ENCODE peak calls at places on chromosomes 13 and 19, in ten cellular contexts. One of them, this sample, is unnamed.

GRCh38 chr13:99033814-99034213 is 56.0 kb upstream of the DOCK9 start:
- DNase-seq in OCI-LY7: peak
- DNase-seq in astrocyte of the spinal cord: peak
- DNase-seq in uterus: no peak
- DNase-seq in progenitor cell of endocrine pancreas: no peak
- DNase-seq in CD4-positive, alpha-beta T cell: no peak
- DNase-seq in MCF 10A: peak
- DNase-seq in IMR-90: peak
- DNase-seq in right lobe of liver: no peak
- DNase-seq in brain microvascular endothelial cell: no peak
- DNase-seq in this sample: no peak

GRCh38 chr19:39320948-39321831 is 527 bp upstream of the LRFN1 start:
- DNase-seq in uterus: no peak
- DNase-seq in brain microvascular endothelial cell: no peak
- DNase-seq in astrocyte of the spinal cord: no peak
- DNase-seq in MCF 10A: no peak
- DNase-seq in OCI-LY7: no peak
- DNase-seq in IMR-90: no peak
- DNase-seq in CD4-positive, alpha-beta T cell: no peak
- DNase-seq in right lobe of liver: no peak
- DNase-seq in progenitor cell of endocrine pancreas: no peak
- DNase-seq in this sample: no peak

GRCh38 chr13:94917814-94918213 is 205.5 kb upstream of the SOX21 start:
- DNase-seq in right lobe of liver: no peak
- DNase-seq in CD4-positive, alpha-beta T cell: no peak
- DNase-seq in IMR-90: no peak
- DNase-seq in brain microvascular endothelial cell: peak
- DNase-seq in OCI-LY7: no peak
- DNase-seq in MCF 10A: peak
- DNase-seq in progenitor cell of endocrine pancreas: no peak
- DNase-seq in uterus: no peak
- DNase-seq in astrocyte of the spinal cord: peak
- DNase-seq in this sample: no peak

GRCh38 chr13:66518068-66518467 is 712.1 kb downstream of the PCDH9 start:
- DNase-seq in right lobe of liver: no peak
- DNase-seq in MCF 10A: no peak
- DNase-seq in OCI-LY7: no peak
- DNase-seq in progenitor cell of endocrine pancreas: no peak
- DNase-seq in brain microvascular endothelial cell: no peak
- DNase-seq in astrocyte of the spinal cord: no peak
- DNase-seq in IMR-90: no peak
- DNase-seq in uterus: no peak
- DNase-seq in CD4-positive, alpha-beta T cell: no peak
- DNase-seq in this sample: no peak

GRCh38 chr13:111326621-111326965 is 6.2 kb downstream of the TEX29 start:
- DNase-seq in uterus: no peak
- DNase-seq in IMR-90: no peak
- DNase-seq in MCF 10A: no peak
- DNase-seq in right lobe of liver: no peak
- DNase-seq in brain microvascular endothelial cell: no peak
- DNase-seq in OCI-LY7: no peak
- DNase-seq in CD4-positive, alpha-beta T cell: no peak
- DNase-seq in progenitor cell of endocrine pancreas: no peak
- DNase-seq in astrocyte of the spinal cord: no peak
- DNase-seq in this sample: no peak

GRCh38 chr19:43132696-43133095 is 50.2 kb upstream of the PSG2 start:
- DNase-seq in right lobe of liver: no peak
- DNase-seq in IMR-90: peak
- DNase-seq in MCF 10A: no peak
- DNase-seq in astrocyte of the spinal cord: no peak
- DNase-seq in progenitor cell of endocrine pancreas: no peak
- DNase-seq in OCI-LY7: no peak
- DNase-seq in uterus: no peak
- DNase-seq in CD4-positive, alpha-beta T cell: no peak
- DNase-seq in brain microvascular endothelial cell: no peak
- DNase-seq in this sample: no peak

GRCh38 chr19:11069451-11070009 is 19.7 kb upstream of the LDLR start:
- DNase-seq in brain microvascular endothelial cell: no peak
- DNase-seq in OCI-LY7: no peak
- DNase-seq in uterus: no peak
- DNase-seq in MCF 10A: no peak
- DNase-seq in astrocyte of the spinal cord: no peak
- DNase-seq in CD4-positive, alpha-beta T cell: no peak
- DNase-seq in IMR-90: no peak
- DNase-seq in right lobe of liver: no peak
- DNase-seq in progenitor cell of endocrine pancreas: no peak
- DNase-seq in this sample: no peak

GRCh38 chr13:24083722-24084421 is 76.6 kb upstream of the SPATA13 start:
- DNase-seq in MCF 10A: no peak
- DNase-seq in CD4-positive, alpha-beta T cell: no peak
- DNase-seq in right lobe of liver: no peak
- DNase-seq in brain microvascular endothelial cell: no peak
- DNase-seq in OCI-LY7: no peak
- DNase-seq in IMR-90: no peak
- DNase-seq in astrocyte of the spinal cord: no peak
- DNase-seq in progenitor cell of endocrine pancreas: no peak
- DNase-seq in uterus: no peak
- DNase-seq in this sample: no peak

GRCh38 chr19:32669205-32669785 is 5.7 kb downstream of the ANKRD27 start:
- DNase-seq in OCI-LY7: no peak
- DNase-seq in CD4-positive, alpha-beta T cell: no peak
- DNase-seq in astrocyte of the spinal cord: no peak
- DNase-seq in uterus: no peak
- DNase-seq in progenitor cell of endocrine pancreas: no peak
- DNase-seq in brain microvascular endothelial cell: no peak
- DNase-seq in IMR-90: no peak
- DNase-seq in MCF 10A: no peak
- DNase-seq in right lobe of liver: no peak
- DNase-seq in this sample: no peak

GRCh38 chr19:17881701-17882100 is 10.0 kb downstream of the SLC5A5 start:
- DNase-seq in astrocyte of the spinal cord: no peak
- DNase-seq in uterus: no peak
- DNase-seq in progenitor cell of endocrine pancreas: no peak
- DNase-seq in OCI-LY7: no peak
- DNase-seq in IMR-90: no peak
- DNase-seq in right lobe of liver: no peak
- DNase-seq in MCF 10A: no peak
- DNase-seq in CD4-positive, alpha-beta T cell: no peak
- DNase-seq in brain microvascular endothelial cell: no peak
- DNase-seq in this sample: no peak

GRCh38 chr13:32323912-32324311 is 8.6 kb downstream of the BRCA2 start:
- DNase-seq in uterus: no peak
- DNase-seq in astrocyte of the spinal cord: peak
- DNase-seq in brain microvascular endothelial cell: peak
- DNase-seq in OCI-LY7: no peak
- DNase-seq in IMR-90: peak
- DNase-seq in right lobe of liver: no peak
- DNase-seq in MCF 10A: no peak
- DNase-seq in progenitor cell of endocrine pancreas: no peak
- DNase-seq in CD4-positive, alpha-beta T cell: no peak
- DNase-seq in this sample: no peak

GRCh38 chr13:49472186-49472585 is 23.6 kb upstream of the PHF11 start:
- DNase-seq in brain microvascular endothelial cell: no peak
- DNase-seq in uterus: no peak
- DNase-seq in astrocyte of the spinal cord: no peak
- DNase-seq in IMR-90: peak
- DNase-seq in progenitor cell of endocrine pancreas: no peak
- DNase-seq in MCF 10A: no peak
- DNase-seq in OCI-LY7: no peak
- DNase-seq in CD4-positive, alpha-beta T cell: no peak
- DNase-seq in right lobe of liver: no peak
- DNase-seq in this sample: no peak

GRCh38 chr13:68304287-68304893 is 1074.3 kb upstream of the PCDH9 start:
- DNase-seq in IMR-90: no peak
- DNase-seq in right lobe of liver: no peak
- DNase-seq in CD4-positive, alpha-beta T cell: no peak
- DNase-seq in brain microvascular endothelial cell: no peak
- DNase-seq in MCF 10A: peak
- DNase-seq in progenitor cell of endocrine pancreas: no peak
- DNase-seq in uterus: no peak
- DNase-seq in astrocyte of the spinal cord: peak
- DNase-seq in OCI-LY7: peak
- DNase-seq in this sample: no peak

GRCh38 chr13:52128714-52129700 is at the start of gene NEK5:
- DNase-seq in MCF 10A: peak
- DNase-seq in uterus: peak
- DNase-seq in right lobe of liver: peak
- DNase-seq in astrocyte of the spinal cord: peak
- DNase-seq in CD4-positive, alpha-beta T cell: peak
- DNase-seq in OCI-LY7: no peak
- DNase-seq in progenitor cell of endocrine pancreas: peak
- DNase-seq in brain microvascular endothelial cell: peak
- DNase-seq in IMR-90: peak
- DNase-seq in this sample: peak
- TF ChIP-seq CTCF in MCF 10A: peak
- TF ChIP-seq CTCF in uterus: peak
- TF ChIP-seq CTCF in right lobe of liver: peak
- TF ChIP-seq CTCF in astrocyte of the spinal cord: peak
- TF ChIP-seq CTCF in CD4-positive, alpha-beta T cell: peak
- TF ChIP-seq CTCF in OCI-LY7: no peak
- TF ChIP-seq CTCF in progenitor cell of endocrine pancreas: peak
- TF ChIP-seq CTCF in brain microvascular endothelial cell: peak
- TF ChIP-seq CTCF in IMR-90: peak
- TF ChIP-seq CTCF in this sample: peak

GRCh38 chr19:9435279-9436268 is at the start of gene ZNF266:
- DNase-seq in uterus: peak
- DNase-seq in brain microvascular endothelial cell: peak
- DNase-seq in IMR-90: peak
- DNase-seq in astrocyte of the spinal cord: peak
- DNase-seq in CD4-positive, alpha-beta T cell: peak
- DNase-seq in OCI-LY7: peak
- DNase-seq in right lobe of liver: peak
- DNase-seq in MCF 10A: peak
- DNase-seq in progenitor cell of endocrine pancreas: peak
- DNase-seq in this sample: peak
- TF ChIP-seq CTCF in uterus: peak
- TF ChIP-seq CTCF in brain microvascular endothelial cell: peak
- TF ChIP-seq CTCF in IMR-90: peak
- TF ChIP-seq CTCF in astrocyte of the spinal cord: peak
- TF ChIP-seq CTCF in CD4-positive, alpha-beta T cell: peak
- TF ChIP-seq CTCF in OCI-LY7: peak
- TF ChIP-seq CTCF in right lobe of liver: peak
- TF ChIP-seq CTCF in MCF 10A: peak
- TF ChIP-seq CTCF in progenitor cell of endocrine pancreas: peak
- TF ChIP-seq CTCF in this sample: peak

GRCh38 chr19:1465191-1466016 is 13.6 kb downstream of the C19orf25 start:
- DNase-seq in brain microvascular endothelial cell: no peak
- DNase-seq in CD4-positive, alpha-beta T cell: no peak
- DNase-seq in astrocyte of the spinal cord: no peak
- DNase-seq in progenitor cell of endocrine pancreas: no peak
- DNase-seq in OCI-LY7: no peak
- DNase-seq in right lobe of liver: peak
- DNase-seq in uterus: no peak
- DNase-seq in MCF 10A: peak
- DNase-seq in IMR-90: peak
- DNase-seq in this sample: no peak
- TF ChIP-seq CTCF in brain microvascular endothelial cell: peak
- TF ChIP-seq CTCF in CD4-positive, alpha-beta T cell: peak
- TF ChIP-seq CTCF in astrocyte of the spinal cord: peak
- TF ChIP-seq CTCF in progenitor cell of endocrine pancreas: peak
- TF ChIP-seq CTCF in OCI-LY7: no peak
- TF ChIP-seq CTCF in right lobe of liver: peak
- TF ChIP-seq CTCF in uterus: no peak
- TF ChIP-seq CTCF in MCF 10A: peak
- TF ChIP-seq CTCF in IMR-90: peak
- TF ChIP-seq CTCF in this sample: peak

GRCh38 chr19:51338563-51339312 is 3.2 kb downstream of the VSIG10L start:
- DNase-seq in MCF 10A: peak
- DNase-seq in progenitor cell of endocrine pancreas: peak
- DNase-seq in astrocyte of the spinal cord: peak
- DNase-seq in right lobe of liver: peak
- DNase-seq in uterus: peak
- DNase-seq in OCI-LY7: peak
- DNase-seq in CD4-positive, alpha-beta T cell: peak
- DNase-seq in brain microvascular endothelial cell: peak
- DNase-seq in IMR-90: peak
- DNase-seq in this sample: peak

GRCh38 chr19:51337861-51338562 is 3.9 kb downstream of the VSIG10L start:
- DNase-seq in IMR-90: no peak
- DNase-seq in brain microvascular endothelial cell: no peak
- DNase-seq in astrocyte of the spinal cord: no peak
- DNase-seq in CD4-positive, alpha-beta T cell: no peak
- DNase-seq in progenitor cell of endocrine pancreas: no peak
- DNase-seq in OCI-LY7: no peak
- DNase-seq in uterus: no peak
- DNase-seq in right lobe of liver: no peak
- DNase-seq in MCF 10A: no peak
- DNase-seq in this sample: no peak

GRCh38 chr19:51339313-51339686 is 2.6 kb downstream of the VSIG10L start:
- DNase-seq in right lobe of liver: no peak
- DNase-seq in progenitor cell of endocrine pancreas: no peak
- DNase-seq in CD4-positive, alpha-beta T cell: no peak
- DNase-seq in uterus: no peak
- DNase-seq in brain microvascular endothelial cell: no peak
- DNase-seq in astrocyte of the spinal cord: no peak
- DNase-seq in OCI-LY7: no peak
- DNase-seq in MCF 10A: no peak
- DNase-seq in IMR-90: no peak
- DNase-seq in this sample: no peak

GRCh38 chr19:51341066-51341465 is 873 bp downstream of the VSIG10L start:
- DNase-seq in brain microvascular endothelial cell: no peak
- DNase-seq in astrocyte of the spinal cord: no peak
- DNase-seq in uterus: no peak
- DNase-seq in progenitor cell of endocrine pancreas: no peak
- DNase-seq in OCI-LY7: no peak
- DNase-seq in right lobe of liver: no peak
- DNase-seq in MCF 10A: no peak
- DNase-seq in IMR-90: no peak
- DNase-seq in CD4-positive, alpha-beta T cell: no peak
- DNase-seq in this sample: no peak

DNA sequence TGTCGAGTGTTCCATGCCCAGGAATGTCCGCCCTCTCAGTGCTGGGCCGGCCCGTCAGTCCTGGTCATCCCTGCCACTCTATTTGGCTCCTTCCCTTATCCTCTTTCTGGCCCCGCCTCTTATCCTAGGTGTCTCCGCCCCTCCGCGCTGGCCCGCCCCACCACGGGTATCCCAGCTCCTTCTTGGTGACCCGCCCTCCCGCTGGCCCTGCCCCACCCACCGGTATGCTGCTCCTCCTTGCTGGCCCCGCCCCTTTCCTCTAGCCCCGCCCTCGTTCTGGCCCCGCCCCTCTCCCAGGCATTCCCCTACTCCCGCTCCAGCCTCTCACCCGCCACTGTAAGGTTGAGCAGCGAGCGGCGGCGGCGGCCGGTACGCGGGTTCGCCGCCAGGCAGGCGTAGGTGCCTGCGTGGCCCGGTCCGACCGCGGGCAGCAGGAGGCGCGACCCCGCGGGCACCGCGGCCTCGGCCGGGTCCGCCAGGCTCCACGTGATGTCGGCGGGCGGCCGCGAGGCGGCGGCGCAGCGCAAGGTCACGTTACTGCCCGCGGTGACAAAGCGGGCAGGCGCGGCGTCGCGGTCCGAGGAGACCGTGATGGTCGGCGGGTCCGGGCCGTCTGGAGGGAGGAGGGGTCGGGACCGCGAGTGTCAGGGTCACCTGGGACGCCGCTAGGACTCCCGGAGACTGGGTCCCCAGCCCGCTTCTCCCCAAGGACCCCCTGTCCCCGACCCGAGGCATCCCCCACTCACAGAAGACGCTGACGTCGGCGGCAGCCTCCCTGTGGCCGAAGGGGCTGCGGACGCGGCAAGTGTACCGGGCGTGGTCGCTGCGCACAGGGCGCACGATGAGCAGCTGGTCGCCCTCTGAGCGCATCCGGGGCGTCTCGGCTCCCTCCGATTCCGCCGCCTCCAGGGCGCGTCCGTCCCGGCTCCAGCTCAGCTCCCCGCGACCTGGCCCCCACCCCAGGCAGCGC is 2.0 kb downstream of the VSIG10L start:
- DNase-seq in right lobe of liver: peak
- DNase-seq in OCI-LY7: peak
- DNase-seq in CD4-positive, alpha-beta T cell: peak
- DNase-seq in brain microvascular endothelial cell: peak
- DNase-seq in uterus: peak
- DNase-seq in astrocyte of the spinal cord: peak
- DNase-seq in progenitor cell of endocrine pancreas: peak
- DNase-seq in MCF 10A: peak
- DNase-seq in IMR-90: peak
- DNase-seq in this sample: peak
- TF ChIP-seq CTCF in right lobe of liver: no peak
- TF ChIP-seq CTCF in OCI-LY7: peak
- TF ChIP-seq CTCF in CD4-positive, alpha-beta T cell: no peak
- TF ChIP-seq CTCF in brain microvascular endothelial cell: no peak
- TF ChIP-seq CTCF in uterus: peak
- TF ChIP-seq CTCF in astrocyte of the spinal cord: no peak
- TF ChIP-seq CTCF in progenitor cell of endocrine pancreas: peak
- TF ChIP-seq CTCF in MCF 10A: peak
- TF ChIP-seq CTCF in IMR-90: peak
- TF ChIP-seq CTCF in this sample: peak